ENCODE peak calls at places on chromosomes 13 and 19, in eight cellular contexts. One of them, this sample, is unnamed.

GRCh38 chr13:96726651-96727050 is 267.6 kb downstream of the OXGR1 start:
- DNase-seq in K562: no peak
- DNase-seq in A549: no peak
- DNase-seq in HCT116: no peak
- DNase-seq in GM23338: no peak
- DNase-seq in HL-60: no peak
- DNase-seq in GM12878: no peak
- DNase-seq in SK-N-SH: no peak
- DNase-seq in this sample: no peak

GRCh38 chr19:13610042-13610691 is 103.9 kb upstream of the CACNA1A start:
- DNase-seq in K562: no peak
- DNase-seq in A549: no peak
- DNase-seq in HCT116: no peak
- DNase-seq in GM23338: peak; percentile 63
- DNase-seq in HL-60: no peak
- DNase-seq in GM12878: no peak
- DNase-seq in SK-N-SH: no peak
- DNase-seq in this sample: no peak

GRCh38 chr13:111326981-111327642 is 6.7 kb downstream of the TEX29 start:
- DNase-seq in K562: no peak
- DNase-seq in A549: no peak
- DNase-seq in HCT116: no peak
- DNase-seq in GM23338: no peak
- DNase-seq in HL-60: no peak
- DNase-seq in GM12878: no peak
- DNase-seq in SK-N-SH: no peak
- DNase-seq in this sample: no peak

GRCh38 chr19:32674153-32674958 is 624 bp downstream of the ANKRD27 start:
- DNase-seq in K562: peak; percentile 85
- DNase-seq in A549: no peak
- DNase-seq in HCT116: no peak
- DNase-seq in GM23338: no peak
- DNase-seq in HL-60: no peak
- DNase-seq in GM12878: no peak
- DNase-seq in SK-N-SH: peak; percentile 55
- DNase-seq in this sample: no peak

GRCh38 chr19:30718728-30719127 is 346.5 kb downstream of the ZNF536 start:
- DNase-seq in K562: no peak
- DNase-seq in A549: no peak
- DNase-seq in HCT116: no peak
- DNase-seq in GM23338: no peak
- DNase-seq in HL-60: no peak
- DNase-seq in GM12878: no peak
- DNase-seq in SK-N-SH: peak; percentile 53
- DNase-seq in this sample: no peak

GRCh38 chr13:36297259-36297599 is 385 bp downstream of the CCDC169 start:
- DNase-seq in K562: peak; percentile 21
- DNase-seq in A549: peak; percentile 7
- DNase-seq in HCT116: no peak
- DNase-seq in GM23338: no peak
- DNase-seq in HL-60: peak; percentile 24
- DNase-seq in GM12878: no peak
- DNase-seq in SK-N-SH: no peak
- DNase-seq in this sample: no peak

GRCh38 chr19:8585894-8586750 is 8.9 kb upstream of the MYO1F start:
- DNase-seq in K562: peak; percentile 80
- DNase-seq in A549: no peak
- DNase-seq in HCT116: peak; percentile 49
- DNase-seq in GM23338: peak; percentile 97
- DNase-seq in HL-60: no peak
- DNase-seq in GM12878: no peak
- DNase-seq in SK-N-SH: peak; percentile 59
- DNase-seq in this sample: no peak

GRCh38 chr19:7376151-7376852 is 27.6 kb downstream of the ARHGEF18 start:
- DNase-seq in K562: no peak
- DNase-seq in A549: no peak
- DNase-seq in HCT116: no peak
- DNase-seq in GM23338: peak; percentile 51
- DNase-seq in HL-60: no peak
- DNase-seq in GM12878: no peak
- DNase-seq in SK-N-SH: no peak
- DNase-seq in this sample: no peak

GRCh38 chr13:42525035-42525504 is 48.9 kb upstream of the TNFSF11 start:
- DNase-seq in K562: no peak
- DNase-seq in A549: no peak
- DNase-seq in HCT116: no peak
- DNase-seq in GM23338: no peak
- DNase-seq in HL-60: no peak
- DNase-seq in GM12878: no peak
- DNase-seq in SK-N-SH: no peak
- DNase-seq in this sample: no peak

GRCh38 chr19:588093-588742 is 1.5 kb upstream of the HCN2 start:
- DNase-seq in K562: peak; percentile 53
- DNase-seq in A549: no peak
- DNase-seq in HCT116: peak; percentile 69
- DNase-seq in GM23338: peak; percentile 92
- DNase-seq in HL-60: no peak
- DNase-seq in GM12878: no peak
- DNase-seq in SK-N-SH: peak; percentile 92
- DNase-seq in this sample: no peak

GRCh38 chr19:51164215-51164614 is 22.1 kb downstream of the SIGLEC7 start:
- DNase-seq in K562: no peak
- DNase-seq in A549: no peak
- DNase-seq in HCT116: no peak
- DNase-seq in GM23338: no peak
- DNase-seq in HL-60: no peak
- DNase-seq in GM12878: no peak
- DNase-seq in SK-N-SH: no peak
- DNase-seq in this sample: no peak

GRCh38 chr13:39159393-39159792 is 121.1 kb downstream of the NHLRC3 start:
- DNase-seq in K562: no peak
- DNase-seq in A549: no peak
- DNase-seq in HCT116: no peak
- DNase-seq in GM23338: no peak
- DNase-seq in HL-60: no peak
- DNase-seq in GM12878: no peak
- DNase-seq in SK-N-SH: no peak
- DNase-seq in this sample: no peak

GRCh38 chr19:7400815-7401214 is 52.1 kb downstream of the ARHGEF18 start:
- DNase-seq in K562: no peak
- DNase-seq in A549: no peak
- DNase-seq in HCT116: no peak
- DNase-seq in GM23338: no peak
- DNase-seq in HL-60: no peak
- DNase-seq in GM12878: no peak
- DNase-seq in SK-N-SH: no peak
- DNase-seq in this sample: no peak

GRCh38 chr19:5062799-5063198 is 93.9 kb downstream of the KDM4B start:
- DNase-seq in K562: no peak
- DNase-seq in A549: no peak
- DNase-seq in HCT116: no peak
- DNase-seq in GM23338: no peak
- DNase-seq in HL-60: no peak
- DNase-seq in GM12878: no peak
- DNase-seq in SK-N-SH: no peak
- DNase-seq in this sample: no peak

GRCh38 chr19:5064896-5065295 is 96.0 kb downstream of the KDM4B start:
- DNase-seq in K562: no peak
- DNase-seq in A549: no peak
- DNase-seq in HCT116: no peak
- DNase-seq in GM23338: no peak
- DNase-seq in HL-60: no peak
- DNase-seq in GM12878: no peak
- DNase-seq in SK-N-SH: no peak
- DNase-seq in this sample: no peak

GRCh38 chr19:5062195-5062594 is 93.3 kb downstream of the KDM4B start:
- DNase-seq in K562: no peak
- DNase-seq in A549: no peak
- DNase-seq in HCT116: no peak
- DNase-seq in GM23338: no peak
- DNase-seq in HL-60: no peak
- DNase-seq in GM12878: no peak
- DNase-seq in SK-N-SH: no peak
- DNase-seq in this sample: no peak

GRCh38 chr19:5065717-5066116 is 96.8 kb downstream of the KDM4B start:
- DNase-seq in K562: no peak
- DNase-seq in A549: no peak
- DNase-seq in HCT116: no peak
- DNase-seq in GM23338: no peak
- DNase-seq in HL-60: no peak
- DNase-seq in GM12878: no peak
- DNase-seq in SK-N-SH: no peak
- DNase-seq in this sample: no peak

GRCh38 chr19:5063873-5064645 is 95.1 kb downstream of the KDM4B start:
- DNase-seq in K562: no peak
- DNase-seq in A549: no peak
- DNase-seq in HCT116: no peak
- DNase-seq in GM23338: no peak
- DNase-seq in HL-60: no peak
- DNase-seq in GM12878: no peak
- DNase-seq in SK-N-SH: no peak
- DNase-seq in this sample: no peak
- TF ChIP-seq REST in K562: no peak
- TF ChIP-seq REST in A549: no peak
- TF ChIP-seq REST in HCT116: no peak
- TF ChIP-seq REST in GM23338: no peak
- TF ChIP-seq REST in HL-60: no peak
- TF ChIP-seq REST in GM12878: no peak
- TF ChIP-seq REST in SK-N-SH: no peak
- TF ChIP-seq REST in this sample: no peak

DNA sequence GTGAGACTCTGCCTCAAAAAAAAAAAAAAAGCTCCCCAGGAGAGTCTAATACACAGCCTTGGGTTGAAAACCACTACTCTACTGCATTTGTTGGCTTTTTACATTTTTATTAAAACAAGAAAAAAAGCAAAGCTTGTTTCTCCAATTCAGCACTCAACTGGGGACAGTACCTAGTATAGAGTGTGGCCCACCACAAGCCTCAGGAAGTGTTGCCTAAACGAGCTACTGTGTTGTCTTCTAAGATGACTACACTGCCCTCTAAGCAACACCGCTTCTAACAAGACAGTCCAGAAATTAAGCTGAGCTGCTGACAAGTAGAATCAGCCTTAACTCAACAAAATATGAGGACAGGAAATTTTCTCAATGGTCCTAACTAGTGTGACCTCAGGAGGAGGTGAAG is 522.2 kb downstream of the FGF9 start:
- DNase-seq in K562: no peak
- DNase-seq in A549: no peak
- DNase-seq in HCT116: no peak
- DNase-seq in GM23338: no peak
- DNase-seq in HL-60: no peak
- DNase-seq in GM12878: no peak
- DNase-seq in SK-N-SH: no peak
- DNase-seq in this sample: no peak
- TF ChIP-seq REST in K562: no peak
- TF ChIP-seq REST in A549: no peak
- TF ChIP-seq REST in HCT116: no peak
- TF ChIP-seq REST in GM23338: no peak
- TF ChIP-seq REST in HL-60: peak; percentile 61
- TF ChIP-seq REST in GM12878: peak; percentile 69
- TF ChIP-seq REST in SK-N-SH: no peak
- TF ChIP-seq REST in this sample: no peak

GRCh38 chr19:49389406-49389805 is 1.4 kb downstream of the KASH5 start:
- DNase-seq in K562: no peak
- DNase-seq in A549: no peak
- DNase-seq in HCT116: no peak
- DNase-seq in GM23338: no peak
- DNase-seq in HL-60: no peak
- DNase-seq in GM12878: no peak
- DNase-seq in SK-N-SH: no peak
- DNase-seq in this sample: no peak

GRCh38 chr19:49391581-49392399 is 3.7 kb downstream of the KASH5 start:
- DNase-seq in K562: peak; percentile 89
- DNase-seq in A549: peak; percentile 93
- DNase-seq in HCT116: peak; percentile 60
- DNase-seq in GM23338: peak; percentile 91
- DNase-seq in HL-60: peak; percentile 50
- DNase-seq in GM12878: peak; percentile 40
- DNase-seq in SK-N-SH: peak; percentile 88
- DNase-seq in this sample: peak; percentile 30

GRCh38 chr19:49393871-49394270 is 5.8 kb downstream of the KASH5 start:
- DNase-seq in K562: no peak
- DNase-seq in A549: no peak
- DNase-seq in HCT116: no peak
- DNase-seq in GM23338: no peak
- DNase-seq in HL-60: no peak
- DNase-seq in GM12878: no peak
- DNase-seq in SK-N-SH: no peak
- DNase-seq in this sample: no peak

GRCh38 chr19:49390131-49390977 is 2.3 kb downstream of the KASH5 start:
- DNase-seq in K562: no peak
- DNase-seq in A549: no peak
- DNase-seq in HCT116: no peak
- DNase-seq in GM23338: no peak
- DNase-seq in HL-60: no peak
- DNase-seq in GM12878: no peak
- DNase-seq in SK-N-SH: no peak
- DNase-seq in this sample: no peak

GRCh38 chr19:49390978-49391304 is 2.9 kb downstream of the KASH5 start:
- DNase-seq in K562: no peak
- DNase-seq in A549: no peak
- DNase-seq in HCT116: no peak
- DNase-seq in GM23338: no peak
- DNase-seq in HL-60: no peak
- DNase-seq in GM12878: no peak
- DNase-seq in SK-N-SH: no peak
- DNase-seq in this sample: no peak
- TF ChIP-seq REST in K562: no peak
- TF ChIP-seq REST in A549: no peak
- TF ChIP-seq REST in HCT116: no peak
- TF ChIP-seq REST in GM23338: no peak
- TF ChIP-seq REST in HL-60: no peak
- TF ChIP-seq REST in GM12878: no peak
- TF ChIP-seq REST in SK-N-SH: no peak
- TF ChIP-seq REST in this sample: no peak

DNA sequence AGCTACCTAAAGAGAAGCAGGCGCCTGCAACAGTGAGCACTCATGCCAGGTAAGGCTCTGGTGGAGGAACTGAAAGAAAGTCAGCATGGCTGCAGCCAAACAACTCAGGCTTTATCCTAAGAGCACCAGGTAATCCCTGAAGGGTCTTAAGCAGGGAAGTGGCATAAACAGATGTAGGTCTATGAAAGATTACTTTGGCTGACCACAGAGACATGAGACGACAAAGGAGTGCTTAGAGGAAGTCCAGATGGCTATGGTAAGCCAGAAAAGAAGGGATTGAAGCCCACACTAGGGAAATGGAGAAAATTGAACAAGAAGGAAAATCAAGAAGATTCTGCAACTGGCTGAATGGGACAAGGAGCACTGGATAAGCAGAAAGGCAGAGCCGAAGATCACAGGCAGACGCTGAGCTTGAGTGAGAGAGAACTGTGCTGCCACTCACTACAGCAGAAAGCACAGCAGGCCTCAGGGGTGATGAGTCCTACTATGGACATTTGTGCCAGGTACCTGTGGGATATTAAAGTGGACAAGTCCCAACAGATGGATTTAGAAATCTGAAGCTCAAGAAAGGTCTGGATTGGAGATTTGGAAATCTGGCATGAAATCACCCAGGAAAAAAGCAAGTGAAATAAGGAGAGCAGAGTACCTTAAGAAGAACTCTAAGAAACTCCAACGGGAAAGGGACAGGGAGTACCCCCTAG is 4.2 kb downstream of the RCBTB1 start:
- DNase-seq in K562: no peak
- DNase-seq in A549: no peak
- DNase-seq in HCT116: no peak
- DNase-seq in GM23338: no peak
- DNase-seq in HL-60: no peak
- DNase-seq in GM12878: no peak
- DNase-seq in SK-N-SH: no peak
- DNase-seq in this sample: no peak
- TF ChIP-seq REST in K562: no peak
- TF ChIP-seq REST in A549: no peak
- TF ChIP-seq REST in HCT116: no peak
- TF ChIP-seq REST in GM23338: no peak
- TF ChIP-seq REST in HL-60: no peak
- TF ChIP-seq REST in GM12878: no peak
- TF ChIP-seq REST in SK-N-SH: no peak
- TF ChIP-seq REST in this sample: no peak

This sample was measured in Panc1.